ENCODE peak calls at places on chromosomes 5 and 9, in ten cellular contexts. S is pons, P is ascending aorta, J is AML-193, I is amniotic stem cell, U is NCI-H1105, B is globus pallidus, H is HTR-8/SVneo, R is HEK293T, M is brain microvascular endothelial cell. X is an unnamed sample.

GRCh38 chr5:135651156-135651555 is 72.4 kb upstream of the CXCL14 start:
- DNase-seq in S (no peak), P (no peak), J (no peak), I (no peak), U (no peak), B (no peak), H (no peak), R (no peak), M (no peak), X (no peak)

GRCh38 chr5:142316681-142317080 is 8.1 kb downstream of the SPRY4 start:
- DNase-seq in S (no peak), P (no peak), J (no peak), I (no peak), U (no peak), B (no peak), H (no peak), R (no peak), M (no peak), X (peak)

GRCh38 chr5:116572375-116573278 is 2.0 kb downstream of the SEMA6A start:
- DNase-seq in S (no peak), P (no peak), J (no peak), I (no peak), U (peak), B (peak), H (peak), R (peak), M (no peak), X (peak)

GRCh38 chr5:61624966-61625681 is 293.1 kb downstream of the ZSWIM6 start:
- DNase-seq in S (peak), P (no peak), J (no peak), I (no peak), U (no peak), B (no peak), H (no peak), R (no peak), M (no peak), X (no peak)

GRCh38 chr5:119655081-119655480 is 25.7 kb downstream of the FAM170A start:
- DNase-seq in S (no peak), P (no peak), J (peak), I (no peak), U (no peak), B (no peak), H (no peak), R (no peak), M (peak), X (no peak)

GRCh38 chr5:132807163-132807838 is 5.8 kb upstream of the SOWAHA start:
- DNase-seq in S (peak), P (no peak), J (no peak), I (no peak), U (no peak), B (peak), H (no peak), R (peak), M (no peak), X (no peak)

GRCh38 chr9:113461285-113461684 is 2.2 kb upstream of the RGS3 start:
- DNase-seq in S (no peak), P (no peak), J (no peak), I (no peak), U (no peak), B (no peak), H (no peak), R (no peak), M (no peak), X (no peak)

GRCh38 chr9:109304350-109304749 is 16.5 kb downstream of the EPB41L4B start:
- DNase-seq in S (no peak), P (no peak), J (no peak), I (no peak), U (no peak), B (no peak), H (no peak), R (no peak), M (no peak), X (no peak)

GRCh38 chr9:99019523-99020331 is 76.0 kb downstream of the COL15A1 start:
- DNase-seq in S (no peak), P (no peak), J (no peak), I (peak), U (no peak), B (no peak), H (peak), R (no peak), M (peak), X (no peak)

GRCh38 chr5:73596705-73597328 is 29.2 kb upstream of the ARHGEF28 start:
- DNase-seq in S (peak), P (no peak), J (peak), I (no peak), U (no peak), B (no peak), H (peak), R (peak), M (peak), X (no peak)

GRCh38 chr5:174553556-174553955 is 170.8 kb upstream of the MSX2 start:
- DNase-seq in S (peak), P (peak), J (no peak), I (no peak), U (no peak), B (peak), H (no peak), R (no peak), M (no peak), X (no peak)

GRCh38 chr5:135034186-135034962 is at the start of gene PITX1:
- DNase-seq in S (no peak), P (no peak), J (peak), I (peak), U (no peak), B (no peak), H (peak), R (peak), M (no peak), X (no peak)

GRCh38 chr5:174796711-174797192 is 72.4 kb downstream of the MSX2 start:
- DNase-seq in S (no peak), P (no peak), J (no peak), I (no peak), U (no peak), B (no peak), H (no peak), R (no peak), M (no peak), X (no peak)

GRCh38 chr9:134689320-134690181 is 47.9 kb downstream of the COL5A1 start:
- DNase-seq in S (peak), P (no peak), J (no peak), I (no peak), U (no peak), B (peak), H (no peak), R (peak), M (peak), X (peak)

GRCh38 chr9:128034821-128035764 is 32.0 kb downstream of the NAIF1 start:
- DNase-seq in S (peak), P (no peak), J (peak), I (peak), U (peak), B (peak), H (peak), R (peak), M (peak), X (peak)

GRCh38 chr9:9395539-9395938 is 1217.3 kb downstream of the PTPRD start:
- DNase-seq in S (no peak), P (no peak), J (no peak), I (no peak), U (no peak), B (no peak), H (no peak), R (no peak), M (no peak), X (no peak)

GRCh38 chr5:37660319-37660718 is 179.5 kb downstream of the GDNF start:
- DNase-seq in S (no peak), P (no peak), J (no peak), I (no peak), U (no peak), B (no peak), H (no peak), R (no peak), M (no peak), X (no peak)